ENCODE peak calls at places on chromosomes 12 and 14, in four cellular contexts. A is HepG2, M is GM12878, W is K562. U is an unnamed sample.

GRCh38 chr12:22105542-22105941 is 59.5 kb downstream of the CMAS start:
- DNase-seq in A (no peak), W (no peak), M (no peak), U (no peak)

GRCh38 chr14:85587152-85587697 is 57.3 kb downstream of the FLRT2 start:
- DNase-seq in W (no peak), M (no peak), A (no peak), U (no peak)

GRCh38 chr12:69694123-69694522 is 5.0 kb downstream of the BEST3 start:
- DNase-seq in W (no peak), A (no peak), M (no peak), U (no peak)

GRCh38 chr14:49478784-49479183 is 107.4 kb downstream of the RPS29 start:
- DNase-seq in M (no peak), A (no peak), W (no peak), U (no peak)

GRCh38 chr12:94659531-94659930 is 9.2 kb upstream of the TMCC3 start:
- DNase-seq in A (no peak), W (no peak), M (no peak), U (peak; percentile 57)

GRCh38 chr14:31106768-31107167 is 80.6 kb upstream of the STRN3 start:
- DNase-seq in W (no peak), M (no peak), A (no peak), U (no peak)

GRCh38 chr12:113422030-113422900 is at the start of gene SDSL:
- DNase-seq in M (peak; percentile 76), W (peak; percentile 81), A (peak; percentile 48), U (peak; percentile 58)

GRCh38 chr12:51475543-51475942 is 50.9 kb downstream of the SLC4A8 start:
- DNase-seq in A (no peak), M (no peak), W (no peak), U (no peak)

GRCh38 chr12:84946753-84947152 is 34.2 kb upstream of the SLC6A15 start:
- DNase-seq in M (no peak), W (no peak), A (no peak), U (no peak)

GRCh38 chr14:76966535-76966934 is 62.0 kb downstream of the IRF2BPL start:
- DNase-seq in W (no peak), M (no peak), A (no peak), U (no peak)

GRCh38 chr12:93773122-93773871 is 96.1 kb downstream of the CRADD start:
- DNase-seq in W (peak; percentile 33), M (no peak), A (no peak), U (no peak)

GRCh38 chr12:124567035-124567672 is at the start of gene NCOR2:
- DNase-seq in M (no peak), W (peak; percentile 67), A (no peak), U (no peak)

GRCh38 chr14:45065951-45066350 is 18.0 kb upstream of the PRPF39 start:
- DNase-seq in W (no peak), M (no peak), A (no peak), U (no peak)

GRCh38 chr12:114692558-114693531 is 8.9 kb upstream of the TBX3 start:
- DNase-seq in M (no peak), W (no peak), A (no peak), U (no peak)

GRCh38 chr12:116318738-116319050 is 41.2 kb upstream of the MED13L start:
- DNase-seq in A (no peak), W (no peak), M (no peak), U (no peak)

GRCh38 chr12:79380402-79380801 is 310.4 kb downstream of the PAWR start:
- DNase-seq in W (no peak), M (no peak), A (no peak), U (no peak)

GRCh38 chr12:82687020-82687951 is 580 bp downstream of the TMTC2 start:
- DNase-seq in W (no peak), A (no peak), M (no peak), U (no peak)

GRCh38 chr14:28773176-28773575 is 6.6 kb downstream of the FOXG1 start:
- DNase-seq in A (no peak), M (no peak), W (no peak), U (no peak)

GRCh38 chr12:69534389-69534822 is 50.9 kb upstream of the CCT2 start:
- DNase-seq in W (no peak), M (peak; percentile 51), A (peak; percentile 6), U (peak; percentile 71)

GRCh38 chr12:14495326-14495725 is 72.4 kb downstream of the PLBD1 start:
- DNase-seq in W (no peak), A (no peak), M (no peak), U (no peak)

GRCh38 chr14:103628221-103628683 is 759 bp upstream of the KLC1 start:
- DNase-seq in W (peak; percentile 69), A (no peak), M (no peak), U (peak; percentile 72)

GRCh38 chr14:103030741-103031565 is 26.4 kb downstream of the CDC42BPB start:
- DNase-seq in W (no peak), M (no peak), A (no peak), U (no peak)

GRCh38 chr14:26855051-26855753 is 257.4 kb upstream of the NOVA1 start:
- DNase-seq in W (no peak), M (no peak), A (no peak), U (no peak)

GRCh38 chr12:29314421-29314820 is 66.6 kb downstream of the ERGIC2 start:
- DNase-seq in W (no peak), A (no peak), M (no peak), U (no peak)

GRCh38 chr14:99946652-99947489 is 118.4 kb upstream of the EVL start:
- DNase-seq in A (no peak), W (peak; percentile 72), M (no peak), U (peak; percentile 26)

GRCh38 chr12:57008113-57008687 is 1.9 kb upstream of the ZBTB39 start:
- DNase-seq in A (peak; percentile 59), W (peak; percentile 62), M (peak; percentile 27), U (peak; percentile 73)

GRCh38 chr14:69491226-69491625 is 6.7 kb downstream of the PLEKHD1 start:
- DNase-seq in W (no peak), M (no peak), A (no peak), U (no peak)

GRCh38 chr14:61564623-61565091 is 130.7 kb upstream of the HIF1A start:
- DNase-seq in W (peak; percentile 44), A (peak; percentile 44), M (no peak), U (peak; percentile 70)

GRCh38 chr14:49982522-49982951 is 89.7 kb downstream of the ARF6 start:
- DNase-seq in W (no peak), M (no peak), A (no peak), U (peak; percentile 87)

GRCh38 chr12:96035283-96036236 is at the start of gene LTA4H:
- DNase-seq in A (peak; percentile 97), M (peak; percentile 97), W (peak; percentile 93), U (peak; percentile 99)

GRCh38 chr12:106093246-106093645 is 45.5 kb downstream of the NUAK1 start:
- DNase-seq in M (no peak), W (no peak), A (no peak), U (no peak)

GRCh38 chr14:83559721-83560120 is 1970.2 kb upstream of the FLRT2 start:
- DNase-seq in M (no peak), W (no peak), A (no peak), U (no peak)

GRCh38 chr12:114209852-114210251 is 196.1 kb downstream of the TBX5 start:
- DNase-seq in W (no peak), M (no peak), A (no peak), U (no peak)

GRCh38 chr12:92470608-92471021 is 232.2 kb upstream of the PLEKHG7 start:
- DNase-seq in W (no peak), M (peak; percentile 91), A (no peak), U (no peak)

GRCh38 chr12:92469837-92470236 is 233.0 kb upstream of the PLEKHG7 start:
- DNase-seq in A (peak; percentile 1), W (no peak), M (no peak), U (peak; percentile 11)

GRCh38 chr12:92466391-92467305 is 236.1 kb upstream of the PLEKHG7 start:
- DNase-seq in A (no peak), W (no peak), M (peak; percentile 90), U (no peak)

GRCh38 chr12:92467886-92468285 is 234.9 kb upstream of the PLEKHG7 start:
- DNase-seq in W (peak; percentile 57), M (no peak), A (no peak), U (no peak)

GRCh38 chr12:92468358-92469020 is 234.3 kb upstream of the PLEKHG7 start:
- DNase-seq in M (no peak), A (no peak), W (no peak), U (no peak)
- H3K27ac ChIP-seq in M (peak overlapping the region; percentile 99), A (no peak overlapping the region), W (no peak overlapping the region), U (no peak overlapping the region)

GRCh38 chr14:96083667-96084320 is 44.6 kb downstream of the C14orf132 start:
- DNase-seq in A (no peak), M (no peak), W (no peak), U (no peak)
- TF ChIP-seq MYC in A (no peak), M (no peak), W (no peak), U (no peak)

DNA sequence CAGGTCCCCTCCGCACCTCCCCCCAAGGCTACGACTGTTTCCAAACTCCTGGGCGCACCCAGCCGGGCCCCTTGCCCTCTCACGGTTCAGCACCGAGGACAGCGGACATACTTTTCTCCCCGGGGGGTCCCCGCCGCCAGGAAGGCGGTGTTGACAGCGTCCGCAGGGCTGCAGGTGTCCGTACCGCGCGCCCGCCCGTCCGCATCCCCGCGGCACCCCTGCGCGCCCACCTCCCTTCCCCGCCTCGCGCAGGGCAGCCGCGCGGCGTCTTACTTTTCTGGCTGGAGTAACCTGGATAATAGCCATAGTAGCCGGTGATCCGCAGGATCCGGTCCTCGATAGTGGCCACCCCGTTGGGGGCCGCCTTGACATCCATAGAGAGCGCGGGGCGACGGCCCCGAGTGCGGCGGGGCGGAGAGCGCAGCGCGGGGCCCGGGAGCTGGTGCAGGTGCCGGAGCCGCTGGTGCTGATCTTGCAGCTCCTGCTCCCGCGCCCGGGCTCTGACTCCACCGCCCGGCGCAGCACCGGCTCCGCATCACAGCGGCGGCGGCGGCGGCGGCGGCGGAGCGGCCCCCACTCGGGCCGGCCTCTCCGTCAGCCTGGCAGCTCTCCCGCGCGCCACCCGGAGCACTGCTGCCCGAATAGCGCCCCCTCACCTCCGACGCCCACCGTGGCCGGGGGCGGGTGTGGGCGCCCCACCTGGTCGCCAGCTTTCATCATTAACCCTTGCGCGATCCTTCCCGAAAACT is at the start of gene SLC35F4:
- DNase-seq in M (no peak), A (no peak), W (peak; percentile 14), U (no peak)
- TF ChIP-seq EZH2 in M (no peak), A (no peak), W (no peak), U (peak; percentile 91)

DNA sequence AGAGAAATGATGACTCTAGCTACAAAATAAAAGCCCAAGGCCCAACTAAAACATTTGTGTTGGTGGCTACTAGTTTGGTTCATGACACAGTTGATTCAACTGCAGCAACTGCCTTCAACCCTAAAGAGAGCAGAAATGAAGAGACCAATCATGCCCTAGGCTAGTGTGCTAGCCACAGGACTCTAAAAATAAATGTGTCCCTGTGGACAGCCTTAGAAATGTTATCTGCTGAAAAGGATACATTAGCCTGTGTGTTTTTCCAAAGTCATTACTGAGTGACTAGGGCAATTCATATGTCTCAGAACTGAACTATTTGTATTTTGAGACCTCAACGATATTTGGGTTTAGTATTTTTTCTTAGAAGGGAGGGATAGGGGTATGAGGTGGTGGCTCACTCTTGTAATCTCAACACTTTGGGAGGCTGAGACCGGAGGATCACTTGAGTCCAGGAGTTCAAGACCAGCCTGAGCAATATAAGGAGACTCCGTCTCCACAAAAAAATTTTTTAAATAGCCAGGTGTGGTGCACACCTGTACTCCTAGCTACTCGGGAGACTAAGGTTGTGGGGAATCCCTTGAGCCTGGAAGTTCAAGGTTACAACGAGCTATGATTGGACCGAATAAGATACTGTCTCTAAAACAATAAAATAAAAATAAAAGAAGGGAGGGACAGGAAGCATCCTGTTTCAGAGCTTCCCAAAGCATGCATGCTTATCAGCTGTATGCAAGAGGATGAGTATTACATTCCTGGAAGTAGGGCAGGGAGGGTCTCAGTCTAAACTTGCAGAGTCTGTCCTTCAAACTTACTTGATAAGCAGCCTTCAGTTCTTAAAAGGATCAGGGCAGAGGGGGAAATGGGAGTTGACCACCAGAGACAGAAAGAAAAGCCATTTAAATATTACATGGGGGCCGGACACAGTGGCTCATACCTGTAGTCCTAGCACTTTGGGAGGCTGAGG is 29.6 kb upstream of the NAP1L1 start:
- DNase-seq in W (peak; percentile 83), M (no peak), A (no peak), U (no peak)
- H3K27ac ChIP-seq in W (peak overlapping the region; percentile 89), M (no peak overlapping the region), A (no peak overlapping the region), U (no peak overlapping the region)

U was measured in endothelial cell of umbilical vein.